ENCODE peak calls at places on chromosomes 5 and 9, in ten cellular contexts. H is HCT116, U is IMR-90, T is heart left ventricle, O is gastrocnemius medialis, X is A549, L is endothelial cell of umbilical vein, C is ovary, M is right lobe of liver, A is HepG2. K is an unnamed sample. For H3K4me1, the result is how much of the 10 kb centered on the place peaks cover.

GRCh38 chr5:175872287-175873089 is 1.1 kb downstream of the CPLX2 start:
- DNase-seq in H (no peak), U (no peak), T (no peak), O (no peak), X (peak), L (no peak), C (no peak), M (peak), A (peak), K (no peak)

GRCh38 chr9:109166771-109167601 is at the start of gene FRRS1L:
- DNase-seq in H (no peak), U (no peak), T (no peak), O (no peak), X (no peak), L (no peak), C (peak), M (no peak), A (no peak), K (no peak)

GRCh38 chr5:124103671-124104070 is 591.7 kb downstream of the CSNK1G3 start:
- DNase-seq in H (no peak), U (peak), T (no peak), O (no peak), X (no peak), L (no peak), C (no peak), M (no peak), A (no peak), K (no peak)

GRCh38 chr5:180291234-180291940 is 496 bp downstream of the MAPK9 start:
- DNase-seq in H (no peak), U (no peak), T (no peak), O (no peak), X (no peak), L (peak), C (no peak), M (peak), A (no peak), K (peak)

GRCh38 chr9:18159254-18159653 is 314.7 kb upstream of the ADAMTSL1 start:
- DNase-seq in H (no peak), U (no peak), T (no peak), O (no peak), X (no peak), L (no peak), C (no peak), M (no peak), A (no peak), K (no peak)

GRCh38 chr9:117679425-117679824 is 24.8 kb upstream of the TLR4 start:
- DNase-seq in H (no peak), U (no peak), T (no peak), O (no peak), X (no peak), L (peak), C (no peak), M (no peak), A (no peak), K (no peak)

GRCh38 chr5:20276061-20276958 is 288.3 kb upstream of the CDH18 start:
- DNase-seq in H (no peak), U (peak), T (no peak), O (no peak), X (peak), L (no peak), C (no peak), M (no peak), A (peak), K (no peak)

GRCh38 chr5:1202798-1203185 is 1.4 kb downstream of the SLC6A19 start:
- DNase-seq in H (no peak), U (no peak), T (no peak), O (no peak), X (no peak), L (no peak), C (no peak), M (no peak), A (no peak), K (no peak)

GRCh38 chr9:8809747-8810146 is 1010.2 kb upstream of the DMAC1 start:
- DNase-seq in H (no peak), U (no peak), T (no peak), O (no peak), X (no peak), L (no peak), C (no peak), M (no peak), A (no peak), K (no peak)

GRCh38 chr9:108874058-108874788 is 12.2 kb downstream of the ACTL7A start:
- DNase-seq in H (no peak), U (no peak), T (no peak), O (no peak), X (no peak), L (no peak), C (no peak), M (no peak), A (no peak), K (no peak)

GRCh38 chr5:123089971-123090640 is 1.1 kb downstream of the PRDM6 start:
- DNase-seq in H (no peak), U (peak), T (no peak), O (no peak), X (peak), L (peak), C (no peak), M (no peak), A (no peak), K (no peak)

GRCh38 chr9:114938687-114939575 is 8.5 kb upstream of the TNFSF8 start:
- DNase-seq in H (no peak), U (no peak), T (no peak), O (peak), X (no peak), L (no peak), C (no peak), M (no peak), A (no peak), K (peak)

GRCh38 chr9:76456202-76456926 is 2.6 kb upstream of the GCNT1 start:
- DNase-seq in H (no peak), U (peak), T (no peak), O (no peak), X (peak), L (peak), C (no peak), M (peak), A (peak), K (peak)

GRCh38 chr9:116589392-116590354 is 97.4 kb upstream of the TRIM32 start:
- DNase-seq in H (peak), U (peak), T (no peak), O (no peak), X (peak), L (peak), C (no peak), M (no peak), A (peak), K (no peak)

GRCh38 chr5:140725799-140726471 is 25.7 kb downstream of the ZMAT2 start:
- DNase-seq in H (peak), U (peak), T (peak), O (no peak), X (peak), L (peak), C (peak), M (peak), A (peak), K (peak)

GRCh38 chr5:124701873-124702272 is 44.6 kb downstream of the ZNF608 start:
- DNase-seq in H (no peak), U (no peak), T (no peak), O (no peak), X (no peak), L (no peak), C (no peak), M (no peak), A (no peak), K (no peak)

GRCh38 chr9:129570450-129571297 is 50.2 kb downstream of the C9orf50 start:
- DNase-seq in H (peak), U (peak), T (peak), O (peak), X (peak), L (no peak), C (peak), M (peak), A (peak), K (peak)

GRCh38 chr5:172979778-172980177 is 3.8 kb upstream of the ATP6V0E1 start:
- DNase-seq in H (no peak), U (peak), T (no peak), O (no peak), X (no peak), L (no peak), C (no peak), M (no peak), A (no peak), K (no peak)

GRCh38 chr5:148909001-148909400 is 82.6 kb downstream of the ADRB2 start:
- DNase-seq in H (no peak), U (peak), T (no peak), O (no peak), X (no peak), L (peak), C (no peak), M (no peak), A (no peak), K (no peak)

GRCh38 chr5:53041071-53041692 is 52.0 kb downstream of the ITGA2 start:
- DNase-seq in H (no peak), U (peak), T (no peak), O (no peak), X (no peak), L (peak), C (no peak), M (no peak), A (no peak), K (no peak)

GRCh38 chr5:1719860-1720259 is 79.8 kb downstream of the MRPL36 start:
- DNase-seq in H (no peak), U (no peak), T (no peak), O (no peak), X (no peak), L (no peak), C (no peak), M (no peak), A (no peak), K (no peak)

GRCh38 chr5:156615901-156616300 is 234.2 kb upstream of the PPP1R2B start:
- DNase-seq in H (no peak), U (no peak), T (no peak), O (no peak), X (no peak), L (no peak), C (no peak), M (no peak), A (no peak), K (no peak)

GRCh38 chr5:180394031-180394636 is 41.0 kb upstream of the GFPT2 start:
- DNase-seq in H (no peak), U (no peak), T (no peak), O (no peak), X (no peak), L (no peak), C (no peak), M (no peak), A (no peak), K (no peak)

GRCh38 chr5:43168175-43168574 is 23.9 kb upstream of the NIM1K start:
- DNase-seq in H (no peak), U (no peak), T (no peak), O (no peak), X (no peak), L (peak), C (no peak), M (no peak), A (no peak), K (no peak)

GRCh38 chr9:94681508-94681907 is 42.2 kb upstream of the FBP1 start:
- DNase-seq in H (peak), U (peak), T (peak), O (peak), X (peak), L (peak), C (peak), M (peak), A (peak), K (peak)

GRCh38 chr5:96816430-96816939 is 8.7 kb upstream of the ERAP1 start:
- DNase-seq in H (no peak), U (no peak), T (no peak), O (no peak), X (no peak), L (no peak), C (no peak), M (no peak), A (no peak), K (no peak)

GRCh38 chr5:139021346-139021745 is 146.2 kb upstream of the LRRTM2 start:
- DNase-seq in H (no peak), U (no peak), T (no peak), O (no peak), X (no peak), L (no peak), C (no peak), M (no peak), A (no peak), K (no peak)

GRCh38 chr9:93010696-93011095 is 47.8 kb upstream of the SUSD3 start:
- DNase-seq in H (no peak), U (no peak), T (no peak), O (no peak), X (no peak), L (no peak), C (no peak), M (no peak), A (peak), K (no peak)

GRCh38 chr5:91332267-91333044 is 50.7 kb downstream of the ARRDC3 start:
- DNase-seq in H (peak), U (peak), T (no peak), O (no peak), X (peak), L (no peak), C (no peak), M (no peak), A (peak), K (no peak)

GRCh38 chr9:33354651-33355211 is 47.6 kb downstream of the AQP7 start:
- DNase-seq in H (no peak), U (peak), T (no peak), O (no peak), X (no peak), L (peak), C (peak), M (no peak), A (no peak), K (no peak)

GRCh38 chr5:151662805-151663204 is 23.9 kb downstream of the SPARC start:
- DNase-seq in H (no peak), U (no peak), T (no peak), O (no peak), X (no peak), L (no peak), C (no peak), M (no peak), A (no peak), K (no peak)

GRCh38 chr9:75230469-75230868 is 142.2 kb downstream of the OSTF1 start:
- DNase-seq in H (no peak), U (no peak), T (no peak), O (no peak), X (no peak), L (no peak), C (no peak), M (no peak), A (peak), K (no peak)

GRCh38 chr5:151571270-151572173 is 19.6 kb downstream of the FAT2 start:
- DNase-seq in H (no peak), U (no peak), T (no peak), O (no peak), X (no peak), L (no peak), C (no peak), M (no peak), A (no peak), K (no peak)

DNA sequence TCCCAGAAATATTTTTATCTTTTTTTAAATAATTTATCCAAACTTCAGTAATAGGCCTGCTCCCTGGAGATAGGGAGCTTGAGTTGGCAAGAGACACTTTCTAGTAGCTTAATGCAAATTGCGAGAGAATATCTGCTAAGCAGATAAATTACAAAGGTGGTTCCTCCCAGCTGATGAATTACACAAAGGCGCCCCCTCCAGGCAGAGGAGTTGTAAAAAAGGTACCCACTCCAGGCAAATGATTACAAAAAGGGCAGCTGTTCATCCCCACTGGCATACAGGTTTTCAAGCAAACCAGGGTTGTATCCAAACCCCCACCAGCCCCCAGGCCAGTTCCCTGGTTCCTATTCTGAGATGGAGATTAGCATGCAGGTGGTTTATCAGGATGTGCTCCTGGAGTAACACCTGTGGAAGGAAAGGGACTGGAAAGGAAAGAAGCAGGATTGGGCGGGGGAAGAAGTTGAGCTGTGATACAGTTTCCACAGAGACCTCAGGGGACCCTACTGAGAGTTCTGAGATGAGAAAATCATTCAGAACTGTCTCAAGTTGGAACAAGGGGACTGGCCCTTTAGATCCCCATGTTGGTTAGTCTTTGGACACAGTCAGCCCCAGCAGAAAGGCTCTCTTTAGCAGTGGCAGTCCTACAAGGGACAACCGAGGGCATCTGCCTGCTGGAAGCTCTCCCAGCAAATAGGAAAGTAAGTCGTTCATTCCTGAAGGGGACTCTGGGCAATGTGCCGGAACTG is 25.5 kb downstream of the ESM1 start:
- DNase-seq in H (peak), U (no peak), T (no peak), O (no peak), X (no peak), L (peak), C (no peak), M (no peak), A (peak), K (no peak)
- TF ChIP-seq CTCF in H (peak), U (peak), T (no peak), O (no peak), X (no peak), L (peak), C (no peak), M (no peak), A (peak), K (no peak)

GRCh38 chr9:127562841-127563523 is 49.1 kb upstream of the STXBP1 start:
- DNase-seq in H (no peak), U (peak), T (no peak), O (no peak), X (peak), L (peak), C (peak), M (no peak), A (no peak), K (no peak)

GRCh38 chr9:127562271-127562780 is 49.8 kb upstream of the STXBP1 start:
- DNase-seq in H (no peak), U (no peak), T (no peak), O (no peak), X (no peak), L (no peak), C (no peak), M (no peak), A (no peak), K (no peak)

GRCh38 chr9:127559247-127559680 is 52.8 kb upstream of the STXBP1 start:
- DNase-seq in H (no peak), U (no peak), T (no peak), O (no peak), X (no peak), L (no peak), C (no peak), M (no peak), A (no peak), K (no peak)

GRCh38 chr9:127563579-127563978 is 48.5 kb upstream of the STXBP1 start:
- DNase-seq in H (no peak), U (no peak), T (no peak), O (no peak), X (no peak), L (no peak), C (no peak), M (no peak), A (no peak), K (no peak)

GRCh38 chr9:127561491-127562270 is 50.4 kb upstream of the STXBP1 start:
- DNase-seq in H (peak), U (peak), T (peak), O (peak), X (peak), L (peak), C (peak), M (peak), A (no peak), K (peak)
- H3K4me1 ChIP-seq in H (half or more), U (half or more), T (under half), O (under half), X (half or more), L (half or more), C (under half), M (under half), A (half or more), K (half or more)

DNA sequence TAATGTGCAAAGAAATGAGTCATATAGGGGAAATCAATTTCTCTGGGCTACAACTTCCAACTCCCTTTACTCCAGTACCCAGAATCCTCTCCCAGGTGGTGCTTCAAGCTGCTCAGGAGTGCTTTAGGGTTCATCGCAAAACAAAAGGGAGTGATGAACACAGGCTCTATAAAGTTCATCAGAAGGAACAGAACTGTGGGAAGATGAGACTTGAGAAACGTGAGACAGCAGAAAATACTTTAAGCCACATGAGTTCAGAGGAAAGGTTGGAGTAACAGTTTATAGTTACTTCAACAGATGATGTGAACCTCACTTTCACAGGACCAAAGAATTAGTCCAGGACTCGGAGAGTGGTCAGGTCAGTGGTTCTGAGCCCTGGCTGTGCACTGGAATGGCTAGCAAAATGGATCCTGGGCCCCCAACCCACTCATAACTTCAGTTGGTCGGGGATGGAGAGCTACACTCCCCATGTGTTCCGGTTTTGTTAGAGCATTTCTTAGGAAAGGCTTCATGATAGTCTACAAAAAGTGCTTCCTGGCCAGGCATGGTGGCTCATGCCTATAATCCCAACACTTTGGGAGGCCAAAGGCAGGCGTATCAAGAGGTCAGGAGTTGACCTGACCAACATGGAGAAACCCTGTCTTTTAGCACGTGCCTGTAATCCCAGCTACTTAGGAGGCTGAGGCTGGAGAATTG is 4.3 kb downstream of the RPL12 start:
- DNase-seq in H (no peak), U (no peak), T (no peak), O (no peak), X (peak), L (no peak), C (no peak), M (no peak), A (no peak), K (no peak)
- TF ChIP-seq POLR2A in H (no peak), U (no peak), T (no peak), O (no peak), X (no peak), L (no peak), C (no peak), M (no peak), A (peak), K (no peak)

DNA sequence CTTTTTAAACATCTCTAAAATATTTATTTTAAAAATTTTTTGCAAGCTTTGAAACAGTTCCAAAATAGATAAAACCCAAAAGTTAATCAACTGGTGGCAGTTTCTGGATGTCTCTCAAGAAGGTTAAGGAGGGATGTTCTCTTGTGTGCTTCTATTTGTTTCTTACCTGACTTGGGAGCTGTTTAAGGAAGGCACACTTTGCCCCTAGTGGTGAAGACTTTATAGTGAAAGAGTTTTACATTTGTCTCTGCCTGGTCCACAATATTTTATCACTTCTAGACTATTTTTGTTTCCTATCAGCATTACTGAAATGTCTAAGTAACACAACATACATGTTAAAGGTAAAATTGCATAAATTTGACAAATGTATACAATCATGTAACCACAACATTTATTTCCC is 552.8 kb downstream of the SEMA5A start:
- DNase-seq in H (no peak), U (no peak), T (no peak), O (no peak), X (peak), L (no peak), C (no peak), M (no peak), A (no peak), K (no peak)
- TF ChIP-seq CTCF in H (no peak), U (peak), T (no peak), O (no peak), X (no peak), L (no peak), C (no peak), M (no peak), A (no peak), K (no peak)

DNA sequence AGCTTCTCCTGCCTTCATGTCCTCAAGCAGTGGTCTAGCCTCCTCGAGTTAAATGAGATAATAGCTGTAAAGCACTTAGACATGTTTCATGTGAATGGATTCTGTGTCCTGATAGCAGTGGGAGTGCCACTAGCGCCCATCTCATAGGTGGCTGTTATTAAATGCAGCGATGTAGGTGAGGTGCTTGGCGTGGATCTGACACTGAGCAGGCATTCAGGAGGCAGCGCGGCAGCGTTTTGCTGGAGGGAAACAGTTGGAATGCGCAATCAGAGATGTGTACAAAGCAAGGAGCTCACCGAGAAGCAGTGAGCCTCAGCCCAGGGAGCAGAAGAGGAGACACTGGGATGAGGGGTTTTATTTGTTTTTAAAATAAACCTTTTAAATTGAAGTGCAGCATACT is 106.6 kb downstream of the RGS3 start:
- DNase-seq in H (no peak), U (no peak), T (no peak), O (peak), X (no peak), L (no peak), C (no peak), M (no peak), A (no peak), K (no peak)
- H3K4me1 ChIP-seq in H (under half), U (under half), T (half or more), O (half or more), X (under half), L (under half), C (under half), M (under half), A (half or more), K (half or more)